ENCODE peak calls at places on chromosome 6, in four cellular contexts. G, B, O and U are unnamed samples.

GRCh38 chr6:6688283-6688682 is 99.8 kb downstream of the LY86 start:
- DNase-seq in G (no peak), B (peak; percentile 12), O (no peak), U (no peak)

GRCh38 chr6:150527100-150527499 is 72.6 kb upstream of the PLEKHG1 start:
- DNase-seq in G (no peak), B (peak; percentile 4), O (no peak), U (peak; percentile 8)

GRCh38 chr6:113763311-113763766 is 93.8 kb upstream of the MARCKS start:
- DNase-seq in G (no peak), B (no peak), O (no peak), U (peak; percentile 40)

GRCh38 chr6:135148889-135149288 is 32.2 kb upstream of the MYB start:
- DNase-seq in G (no peak), B (no peak), O (no peak), U (no peak)

GRCh38 chr6:39927159-39927558 is 7.1 kb downstream of the MOCS1 start:
- DNase-seq in G (no peak), B (no peak), O (no peak), U (peak; percentile 67)

GRCh38 chr6:63783096-63783495 is 147.5 kb downstream of the PHF3 start:
- DNase-seq in G (no peak), B (no peak), O (no peak), U (no peak)

GRCh38 chr6:53829698-53830221 is 35.0 kb downstream of the LRRC1 start:
- DNase-seq in G (no peak), B (no peak), O (no peak), U (no peak)

GRCh38 chr6:44470106-44470446 is 82.6 kb downstream of the CDC5L start:
- DNase-seq in G (no peak), B (no peak), O (no peak), U (no peak)

GRCh38 chr6:134891633-134892032 is 58.3 kb downstream of the ALDH8A1 start:
- DNase-seq in G (no peak), B (no peak), O (no peak), U (no peak)

GRCh38 chr6:118551063-118551672 is 3.1 kb downstream of the PLN start:
- DNase-seq in G (peak; percentile 53), B (peak; percentile 75), O (no peak), U (peak; percentile 61)

GRCh38 chr6:56144538-56145324 is 102.6 kb downstream of the COL21A1 start:
- DNase-seq in G (no peak), B (peak; percentile 66), O (no peak), U (peak; percentile 72)

GRCh38 chr6:27772261-27773001 is 139.8 kb downstream of the OR2B2 start:
- DNase-seq in G (peak; percentile 87), B (peak; percentile 83), O (peak; percentile 93), U (peak; percentile 81)

GRCh38 chr6:32152414-32153251 is 894 bp upstream of the PRRT1 start:
- DNase-seq in G (no peak), B (peak; percentile 18), O (no peak), U (no peak)

GRCh38 chr6:80336906-80337305 is 230.4 kb downstream of the BCKDHB start:
- DNase-seq in G (no peak), B (no peak), O (no peak), U (no peak)

GRCh38 chr6:33040157-33040556 is 30.8 kb upstream of the HLA-DOA start:
- DNase-seq in G (no peak), B (no peak), O (no peak), U (no peak)